ENCODE peak calls at places on chromosome 4, in ten cellular contexts. H is AG04450, Z is PC-3, M is brain pericyte, K is COR-L47, I is NCI-H1436 treated with DMSO at 0.1 percent for 48 hours, P is amniotic stem cell, W is naive B cell, C is HS-5, V is pulmonary artery endothelial cell. T is an unnamed sample.
A peak's percentile ranks its signal among the peaks of the same experiment; 100 is the strongest.

GRCh38 chr4:37892641-37893040 is 1.8 kb downstream of the TBC1D1 start:
- DNase-seq in H (no peak), Z (no peak), M (no peak), K (no peak), I (no peak), P (no peak), W (peak; percentile 79), C (no peak), V (no peak), T (no peak)

GRCh38 chr4:6222761-6223292 is 22.5 kb upstream of the JAKMIP1 start:
- DNase-seq in H (no peak), Z (peak; percentile 2), M (no peak), K (no peak), I (no peak), P (no peak), W (no peak), C (no peak), V (no peak), T (no peak)

GRCh38 chr4:155085843-155086530 is 122.4 kb upstream of the NPY2R start:
- DNase-seq in H (no peak), Z (peak; percentile 66), M (no peak), K (no peak), I (no peak), P (no peak), W (no peak), C (peak; percentile 18), V (peak; percentile 24), T (no peak)

GRCh38 chr4:118282692-118283091 is 70.1 kb downstream of the PRSS12 start:
- DNase-seq in H (no peak), Z (peak; percentile 59), M (no peak), K (no peak), I (no peak), P (no peak), W (no peak), C (peak; percentile 77), V (no peak), T (no peak)

GRCh38 chr4:16206301-16206700 is 20.0 kb downstream of the TAPT1 start:
- DNase-seq in H (no peak), Z (no peak), M (no peak), K (no peak), I (no peak), P (no peak), W (no peak), C (no peak), V (no peak), T (no peak)

GRCh38 chr4:142615324-142615665 is 230.8 kb downstream of the INPP4B start:
- DNase-seq in H (no peak), Z (peak; percentile 97), M (no peak), K (no peak), I (no peak), P (peak; percentile 37), W (no peak), C (peak; percentile 54), V (no peak), T (peak; percentile 5)

GRCh38 chr4:169823685-169824084 is 65.9 kb upstream of the HPF1 start:
- DNase-seq in H (peak; percentile 10), Z (peak; percentile 60), M (peak; percentile 6), K (no peak), I (no peak), P (peak; percentile 26), W (no peak), C (no peak), V (no peak), T (peak; percentile 38)

GRCh38 chr4:71608674-71609062 is 175.2 kb downstream of the GC start:
- DNase-seq in H (no peak), Z (no peak), M (no peak), K (no peak), I (no peak), P (no peak), W (no peak), C (no peak), V (no peak), T (no peak)

GRCh38 chr4:7763788-7764187 is 175.9 kb downstream of the AFAP1 start:
- DNase-seq in H (peak; percentile 15), Z (no peak), M (no peak), K (no peak), I (no peak), P (no peak), W (no peak), C (peak; percentile 34), V (no peak), T (peak; percentile 23)

GRCh38 chr4:7844247-7844991 is 95.2 kb downstream of the AFAP1 start:
- DNase-seq in H (peak; percentile 89), Z (peak; percentile 89), M (no peak), K (peak; percentile 44), I (no peak), P (peak; percentile 71), W (no peak), C (peak; percentile 97), V (peak; percentile 92), T (peak; percentile 50)

GRCh38 chr4:55340246-55340645 is 5.8 kb upstream of the SRD5A3 start:
- DNase-seq in H (no peak), Z (no peak), M (no peak), K (no peak), I (no peak), P (no peak), W (no peak), C (no peak), V (no peak), T (no peak)

GRCh38 chr4:11805837-11806236 is 377.1 kb upstream of the HS3ST1 start:
- DNase-seq in H (no peak), Z (peak; percentile 37), M (no peak), K (peak; percentile 16), I (no peak), P (no peak), W (no peak), C (no peak), V (peak; percentile 57), T (no peak)

GRCh38 chr4:3480528-3481112 is 17.5 kb downstream of the DOK7 start:
- DNase-seq in H (peak; percentile 55), Z (peak; percentile 74), M (peak; percentile 47), K (peak; percentile 71), I (no peak), P (no peak), W (peak; percentile 68), C (no peak), V (no peak), T (peak; percentile 34)

GRCh38 chr4:26298198-26298950 is 22.4 kb upstream of the RBPJ start:
- DNase-seq in H (peak; percentile 58), Z (peak; percentile 71), M (no peak), K (no peak), I (no peak), P (peak; percentile 34), W (no peak), C (peak; percentile 56), V (no peak), T (no peak)

GRCh38 chr4:183200453-183200852 is 101.4 kb downstream of the WWC2 start:
- DNase-seq in H (peak; percentile 70), Z (peak; percentile 91), M (peak; percentile 87), K (no peak), I (no peak), P (no peak), W (no peak), C (peak; percentile 50), V (peak; percentile 78), T (no peak)

GRCh38 chr4:4995866-4996265 is 23.4 kb downstream of the CYTL1 start:
- DNase-seq in H (no peak), Z (no peak), M (no peak), K (no peak), I (no peak), P (no peak), W (no peak), C (no peak), V (no peak), T (no peak)

GRCh38 chr4:70746179-70746839 is 24.5 kb downstream of the RUFY3 start:
- DNase-seq in H (no peak), Z (no peak), M (no peak), K (no peak), I (no peak), P (no peak), W (no peak), C (no peak), V (no peak), T (no peak)

GRCh38 chr4:8913121-8913857 is 41.6 kb upstream of the HMX1 start:
- DNase-seq in H (no peak), Z (no peak), M (no peak), K (no peak), I (no peak), P (no peak), W (no peak), C (no peak), V (no peak), T (no peak)

GRCh38 chr4:24850669-24851068 is 55.3 kb downstream of the SOD3 start:
- DNase-seq in H (peak; percentile 75), Z (peak; percentile 77), M (peak; percentile 42), K (no peak), I (no peak), P (peak; percentile 77), W (no peak), C (peak; percentile 46), V (peak; percentile 53), T (peak; percentile 81)

GRCh38 chr4:88244821-88245579 is 39.4 kb downstream of the PPM1K start:
- DNase-seq in H (no peak), Z (no peak), M (no peak), K (no peak), I (no peak), P (no peak), W (peak; percentile 33), C (no peak), V (no peak), T (no peak)

GRCh38 chr4:15684498-15684897 is 2.9 kb downstream of the FAM200B start:
- DNase-seq in H (no peak), Z (no peak), M (no peak), K (no peak), I (no peak), P (no peak), W (no peak), C (no peak), V (no peak), T (no peak)

GRCh38 chr4:19005211-19005610 is 983.7 kb upstream of the LCORL start:
- DNase-seq in H (peak; percentile 24), Z (no peak), M (no peak), K (no peak), I (no peak), P (no peak), W (no peak), C (peak; percentile 22), V (no peak), T (no peak)

GRCh38 chr4:82786004-82786400 is 12.6 kb downstream of the SCD5 start:
- DNase-seq in H (no peak), Z (peak; percentile 1), M (no peak), K (peak; percentile 39), I (no peak), P (no peak), W (no peak), C (no peak), V (no peak), T (no peak)

GRCh38 chr4:8147231-8147970 is 11.2 kb downstream of the ABLIM2 start:
- DNase-seq in H (no peak), Z (no peak), M (no peak), K (no peak), I (no peak), P (no peak), W (no peak), C (no peak), V (no peak), T (no peak)